ENCODE peak calls at places on chromosomes 13 and 19, in seven cellular contexts. One of them, this sample, is unnamed.

GRCh38 chr13:28569886-28570285 is 75.0 kb upstream of the FLT1 start:
- DNase-seq in neural progenitor cell: no peak
- DNase-seq in H54: no peak
- DNase-seq in posterior vena cava: no peak
- DNase-seq in central memory CD8-positive, alpha-beta T cell: no peak
- DNase-seq in MV-4-11: no peak
- DNase-seq in body of pancreas: no peak
- DNase-seq in this sample: no peak

GRCh38 chr13:98108330-98108729 is 34.6 kb upstream of the FARP1 start:
- DNase-seq in neural progenitor cell: no peak
- DNase-seq in H54: no peak
- DNase-seq in posterior vena cava: no peak
- DNase-seq in central memory CD8-positive, alpha-beta T cell: no peak
- DNase-seq in MV-4-11: no peak
- DNase-seq in body of pancreas: no peak
- DNase-seq in this sample: no peak

GRCh38 chr19:16571689-16572331 is 405 bp downstream of the SLC35E1 start:
- DNase-seq in neural progenitor cell: no peak
- DNase-seq in H54: no peak
- DNase-seq in posterior vena cava: no peak
- DNase-seq in central memory CD8-positive, alpha-beta T cell: no peak
- DNase-seq in MV-4-11: no peak
- DNase-seq in body of pancreas: peak
- DNase-seq in this sample: no peak

GRCh38 chr13:113669871-113670341 is 2.9 kb downstream of the GRK1 start:
- DNase-seq in neural progenitor cell: no peak
- DNase-seq in H54: no peak
- DNase-seq in posterior vena cava: peak
- DNase-seq in central memory CD8-positive, alpha-beta T cell: no peak
- DNase-seq in MV-4-11: no peak
- DNase-seq in body of pancreas: peak
- DNase-seq in this sample: peak

GRCh38 chr19:15962319-15962718 is 13.5 kb downstream of the OR10H4 start:
- DNase-seq in neural progenitor cell: no peak
- DNase-seq in H54: no peak
- DNase-seq in posterior vena cava: no peak
- DNase-seq in central memory CD8-positive, alpha-beta T cell: no peak
- DNase-seq in MV-4-11: no peak
- DNase-seq in body of pancreas: no peak
- DNase-seq in this sample: no peak

GRCh38 chr13:90177519-90177918 is 1170.0 kb upstream of the MIR17HG start:
- DNase-seq in neural progenitor cell: no peak
- DNase-seq in H54: no peak
- DNase-seq in posterior vena cava: no peak
- DNase-seq in central memory CD8-positive, alpha-beta T cell: no peak
- DNase-seq in MV-4-11: no peak
- DNase-seq in body of pancreas: no peak
- DNase-seq in this sample: no peak

GRCh38 chr19:50204811-50205675 is 1.6 kb downstream of the MYH14 start:
- DNase-seq in neural progenitor cell: peak
- DNase-seq in H54: no peak
- DNase-seq in posterior vena cava: no peak
- DNase-seq in central memory CD8-positive, alpha-beta T cell: no peak
- DNase-seq in MV-4-11: no peak
- DNase-seq in body of pancreas: peak
- DNase-seq in this sample: no peak

GRCh38 chr19:58519087-58519354 is 589 bp downstream of the ZBTB45 start:
- DNase-seq in neural progenitor cell: peak
- DNase-seq in H54: peak
- DNase-seq in posterior vena cava: peak
- DNase-seq in central memory CD8-positive, alpha-beta T cell: no peak
- DNase-seq in MV-4-11: peak
- DNase-seq in body of pancreas: peak
- DNase-seq in this sample: no peak

GRCh38 chr13:97030705-97031452 is 36.6 kb upstream of the OXGR1 start:
- DNase-seq in neural progenitor cell: peak
- DNase-seq in H54: peak
- DNase-seq in posterior vena cava: no peak
- DNase-seq in central memory CD8-positive, alpha-beta T cell: no peak
- DNase-seq in MV-4-11: peak
- DNase-seq in body of pancreas: no peak
- DNase-seq in this sample: no peak

GRCh38 chr13:61086052-61086451 is 329.6 kb downstream of the PCDH20 start:
- DNase-seq in neural progenitor cell: no peak
- DNase-seq in H54: no peak
- DNase-seq in posterior vena cava: no peak
- DNase-seq in central memory CD8-positive, alpha-beta T cell: no peak
- DNase-seq in MV-4-11: no peak
- DNase-seq in body of pancreas: no peak
- DNase-seq in this sample: no peak